ENCODE peak calls at places on chromosomes 2 and 18, in five cellular contexts. M is brain microvascular endothelial cell, Y is GM12892, I is psoas muscle, K is fibroblast of lung. P is an unnamed sample.

GRCh38 chr2:226742346-226742745 is 57.3 kb downstream of the IRS1 start:
- DNase-seq in M (no peak), Y (no peak), I (peak; percentile 40), K (peak; percentile 58), P (no peak)

GRCh38 chr2:76958749-76959148 is 563.4 kb downstream of the LRRTM4 start:
- DNase-seq in M (no peak), Y (no peak), I (no peak), K (peak; percentile 2), P (peak; percentile 24)

GRCh38 chr2:212912445-212913103 is 238.8 kb downstream of the IKZF2 start:
- DNase-seq in M (peak; percentile 44), Y (no peak), I (no peak), K (peak; percentile 63), P (peak; percentile 87)

GRCh38 chr2:234827096-234827860 is 124.5 kb upstream of the SH3BP4 start:
- DNase-seq in M (no peak), Y (no peak), I (no peak), K (no peak), P (peak; percentile 2)

GRCh38 chr2:229344151-229344551 is 73.1 kb upstream of the PID1 start:
- DNase-seq in M (peak; percentile 13), Y (no peak), I (no peak), K (peak; percentile 76), P (peak; percentile 95)

GRCh38 chr2:236631361-236632291 is 62.0 kb downstream of the ACKR3 start:
- DNase-seq in M (no peak), Y (no peak), I (no peak), K (no peak), P (no peak)

GRCh38 chr2:195009202-195009601 is 647.8 kb upstream of the SLC39A10 start:
- DNase-seq in M (no peak), Y (no peak), I (no peak), K (no peak), P (no peak)

GRCh38 chr2:163681765-163682164 is 54.0 kb downstream of the FIGN start:
- DNase-seq in M (no peak), Y (no peak), I (no peak), K (peak; percentile 74), P (no peak)

GRCh38 chr18:13464432-13465125 is 246.0 kb downstream of the LDLRAD4 start:
- DNase-seq in M (no peak), Y (peak; percentile 50), I (peak; percentile 46), K (peak; percentile 47), P (no peak)

GRCh38 chr2:33304032-33304864 is 172.2 kb upstream of the RASGRP3 start:
- DNase-seq in M (no peak), Y (no peak), I (no peak), K (no peak), P (no peak)

GRCh38 chr2:62145478-62146100 is 50.3 kb upstream of the B3GNT2 start:
- DNase-seq in M (no peak), Y (no peak), I (no peak), K (no peak), P (no peak)

GRCh38 chr2:39743170-39743851 is 35.7 kb downstream of the THUMPD2 start:
- DNase-seq in M (peak; percentile 61), Y (no peak), I (no peak), K (peak; percentile 74), P (peak; percentile 81)

GRCh38 chr2:74824675-74825074 is 9.3 kb upstream of the HK2 start:
- DNase-seq in M (no peak), Y (no peak), I (no peak), K (no peak), P (no peak)

GRCh38 chr18:43279015-43279758 is 1.9 kb upstream of the SYT4 start:
- DNase-seq in M (no peak), Y (no peak), I (no peak), K (peak; percentile 37), P (peak; percentile 0)

GRCh38 chr2:165440367-165440766 is 29.1 kb upstream of the CSRNP3 start:
- DNase-seq in M (peak; percentile 72), Y (no peak), I (no peak), K (peak; percentile 69), P (no peak)

GRCh38 chr2:162243305-162243693 is at the start of gene FAP:
- DNase-seq in M (peak; percentile 90), Y (no peak), I (no peak), K (peak; percentile 93), P (no peak)

GRCh38 chr2:100247256-100248043 is 74.9 kb downstream of the LONRF2 start:
- DNase-seq in M (no peak), Y (peak; percentile 50), I (no peak), K (no peak), P (no peak)

GRCh38 chr2:236802862-236803261 is 233.2 kb downstream of the ACKR3 start:
- DNase-seq in M (no peak), Y (no peak), I (no peak), K (no peak), P (no peak)

GRCh38 chr18:56314396-56314795 is 324.0 kb downstream of the TXNL1 start:
- DNase-seq in M (no peak), Y (no peak), I (no peak), K (peak; percentile 15), P (no peak)

GRCh38 chr2:21642647-21643046 is 518.9 kb downstream of the TDRD15 start:
- DNase-seq in M (no peak), Y (no peak), I (no peak), K (peak; percentile 1), P (no peak)

GRCh38 chr2:100754951-100755350 is 65.0 kb upstream of the NPAS2 start:
- DNase-seq in M (no peak), Y (no peak), I (no peak), K (no peak), P (no peak)

GRCh38 chr2:128285329-128285931 is 33.2 kb downstream of the HS6ST1 start:
- DNase-seq in M (no peak), Y (no peak), I (peak; percentile 4), K (no peak), P (no peak)

GRCh38 chr2:241040811-241041334 is 42.5 kb downstream of the SNED1 start:
- DNase-seq in M (no peak), Y (no peak), I (no peak), K (no peak), P (no peak)

GRCh38 chr2:47075361-47076125 is 79.6 kb downstream of the STPG4 start:
- DNase-seq in M (no peak), Y (no peak), I (no peak), K (no peak), P (no peak)

GRCh38 chr2:171225989-171226388 is 65.3 kb upstream of the TLK1 start:
- DNase-seq in M (no peak), Y (no peak), I (no peak), K (no peak), P (no peak)

GRCh38 chr2:98908909-98909308 is 27.1 kb downstream of the CRACDL start:
- DNase-seq in M (peak; percentile 59), Y (no peak), I (no peak), K (peak; percentile 39), P (no peak)

GRCh38 chr2:213834331-213834730 is 550.1 kb downstream of the SPAG16 start:
- DNase-seq in M (peak; percentile 58), Y (no peak), I (no peak), K (peak; percentile 89), P (peak; percentile 14)

GRCh38 chr2:177553176-177553909 is 160.8 kb downstream of the AGPS start:
- DNase-seq in M (peak; percentile 8), Y (no peak), I (no peak), K (peak; percentile 44), P (no peak)

GRCh38 chr2:16678964-16679363 is 13.3 kb upstream of the CYRIA start:
- DNase-seq in M (no peak), Y (no peak), I (no peak), K (no peak), P (no peak)

GRCh38 chr18:58991127-58991798 is 126.6 kb downstream of the ZNF532 start:
- DNase-seq in M (no peak), Y (no peak), I (no peak), K (peak; percentile 68), P (peak; percentile 32)

GRCh38 chr18:79681484-79682387 is 2.1 kb downstream of the CTDP1 start:
- DNase-seq in M (no peak), Y (no peak), I (no peak), K (no peak), P (no peak)

GRCh38 chr2:21382980-21383520 is 259.3 kb downstream of the TDRD15 start:
- DNase-seq in M (no peak), Y (no peak), I (no peak), K (no peak), P (no peak)

GRCh38 chr2:10361220-10361588 is 58.5 kb downstream of the HPCAL1 start:
- DNase-seq in M (no peak), Y (no peak), I (no peak), K (peak; percentile 65), P (peak; percentile 7)

GRCh38 chr2:219252900-219253752 is at the start of gene TUBA4B:
- DNase-seq in M (peak; percentile 20), Y (peak; percentile 52), I (peak; percentile 84), K (peak; percentile 50), P (peak; percentile 60)

GRCh38 chr18:11175266-11175947 is 26.0 kb upstream of the PIEZO2 start:
- DNase-seq in M (peak; percentile 32), Y (no peak), I (no peak), K (peak; percentile 81), P (no peak)

GRCh38 chr2:86283461-86284030 is 53.9 kb downstream of the REEP1 start:
- DNase-seq in M (no peak), Y (no peak), I (no peak), K (peak; percentile 19), P (no peak)

GRCh38 chr2:139389391-139389790 is 609.2 kb upstream of the NXPH2 start:
- DNase-seq in M (no peak), Y (no peak), I (no peak), K (no peak), P (no peak)

P was measured in foreskin keratinocyte.